ENCODE peak calls at places on chromosomes 16 and 17, in five cellular contexts. Z, J, V, C and D are unnamed samples.
A peak's percentile ranks its signal among the peaks of the same experiment; 100 is the strongest.

GRCh38 chr17:45332989-45333701 is 16.3 kb upstream of the MAP3K14 start:
- DNase-seq in J (no peak), C (no peak), V (no peak), Z (peak; percentile 71), D (no peak)

GRCh38 chr17:34781571-34782108 is 179.6 kb downstream of the CCT6B start:
- DNase-seq in C (peak; percentile 1), J (no peak), Z (no peak), V (no peak), D (no peak)

GRCh38 chr16:75351183-75351582 is 82.1 kb downstream of the CFDP1 start:
- DNase-seq in J (no peak), Z (no peak), C (peak; percentile 80), V (peak; percentile 59), D (peak; percentile 37)

GRCh38 chr16:71846443-71846842 is 667 bp downstream of the ATXN1L start:
- DNase-seq in V (peak; percentile 13), J (no peak), C (peak; percentile 21), Z (no peak), D (no peak)

GRCh38 chr17:50909765-50910661 is 43.9 kb upstream of the TOB1 start:
- DNase-seq in C (no peak), Z (no peak), J (no peak), V (no peak), D (no peak)

GRCh38 chr17:28743243-28744103 is at the start of gene TRAF4:
- DNase-seq in V (peak; percentile 82), Z (no peak), C (peak; percentile 79), J (peak; percentile 79), D (no peak)

GRCh38 chr16:89314357-89314756 is 96.9 kb downstream of the ZNF778 start:
- DNase-seq in V (no peak), C (no peak), J (no peak), Z (no peak), D (no peak)

GRCh38 chr16:88692861-88693260 is 6.6 kb upstream of the SNAI3 start:
- DNase-seq in C (no peak), Z (no peak), V (no peak), J (no peak), D (no peak)

GRCh38 chr17:81900181-81900820 is 1.7 kb upstream of the NPB start:
- DNase-seq in V (no peak), J (no peak), Z (no peak), C (no peak), D (no peak)

GRCh38 chr16:14050297-14051027 is 20.7 kb upstream of the MRTFB start:
- DNase-seq in J (no peak), V (peak; percentile 37), C (no peak), Z (no peak), D (no peak)

GRCh38 chr17:7833011-7833794 is 814 bp upstream of the KDM6B start:
- DNase-seq in J (no peak), Z (peak; percentile 77), C (no peak), V (no peak), D (no peak)

GRCh38 chr16:986925-987581 is 5.5 kb downstream of the SOX8 start:
- DNase-seq in J (no peak), V (no peak), Z (no peak), C (no peak), D (no peak)

GRCh38 chr17:50052241-50052788 is 3.6 kb upstream of the ITGA3 start:
- DNase-seq in C (no peak), Z (no peak), V (no peak), J (no peak), D (no peak)

GRCh38 chr16:68737730-68738590 is 868 bp downstream of the CDH1 start:
- DNase-seq in J (no peak), V (peak; percentile 70), Z (no peak), C (no peak), D (no peak)

GRCh38 chr17:56779898-56780777 is 53.6 kb downstream of the C17orf67 start:
- DNase-seq in J (peak; percentile 78), C (peak; percentile 44), Z (peak; percentile 79), V (peak; percentile 78), D (no peak)

GRCh38 chr17:6505425-6506142 is 50.8 kb downstream of the PITPNM3 start:
- DNase-seq in J (no peak), V (no peak), C (peak; percentile 18), Z (peak; percentile 56), D (no peak)

GRCh38 chr17:79836952-79837887 is 2.0 kb downstream of the CBX4 start:
- DNase-seq in J (peak; percentile 81), V (peak; percentile 88), C (peak; percentile 64), Z (no peak), D (no peak)

GRCh38 chr16:11725457-11725856 is 17.2 kb downstream of the TXNDC11 start:
- DNase-seq in C (no peak), Z (no peak), J (no peak), V (no peak), D (no peak)

GRCh38 chr16:48632137-48632774 is 22.3 kb upstream of the N4BP1 start:
- DNase-seq in C (no peak), V (no peak), J (no peak), Z (peak; percentile 47), D (no peak)

GRCh38 chr17:45019177-45019711 is 32.2 kb downstream of the DCAKD start:
- DNase-seq in J (peak; percentile 60), V (no peak), Z (no peak), C (peak; percentile 23), D (no peak)

GRCh38 chr16:24075929-24076716 is 180.0 kb upstream of the CACNG3 start:
- DNase-seq in J (no peak), C (no peak), V (peak; percentile 16), Z (no peak), D (no peak)

GRCh38 chr17:48564200-48565023 is 13.7 kb downstream of the HOXB4 start:
- DNase-seq in V (peak; percentile 24), C (no peak), J (no peak), Z (no peak), D (no peak)

GRCh38 chr16:57187508-57187854 is 1.4 kb downstream of the RSPRY1 start:
- DNase-seq in Z (no peak), C (no peak), J (no peak), V (no peak), D (no peak)

GRCh38 chr17:61393550-61393903 is 6.1 kb upstream of the TBX2 start:
- DNase-seq in C (no peak), Z (no peak), J (no peak), V (peak; percentile 13), D (no peak)

GRCh38 chr16:66469932-66470546 is 42.9 kb downstream of the BEAN1 start:
- DNase-seq in Z (peak; percentile 47), V (no peak), J (no peak), C (no peak), D (no peak)

GRCh38 chr16:66467611-66468010 is 40.5 kb downstream of the BEAN1 start:
- DNase-seq in J (no peak), V (no peak), C (no peak), Z (peak; percentile 62), D (no peak)

GRCh38 chr16:66468321-66468965 is 41.3 kb downstream of the BEAN1 start:
- DNase-seq in V (no peak), C (no peak), J (no peak), Z (peak; percentile 50), D (no peak)

GRCh38 chr16:66470556-66470955 is 43.5 kb downstream of the BEAN1 start:
- DNase-seq in C (no peak), V (no peak), Z (peak; percentile 47), J (no peak), D (no peak)

DNA sequence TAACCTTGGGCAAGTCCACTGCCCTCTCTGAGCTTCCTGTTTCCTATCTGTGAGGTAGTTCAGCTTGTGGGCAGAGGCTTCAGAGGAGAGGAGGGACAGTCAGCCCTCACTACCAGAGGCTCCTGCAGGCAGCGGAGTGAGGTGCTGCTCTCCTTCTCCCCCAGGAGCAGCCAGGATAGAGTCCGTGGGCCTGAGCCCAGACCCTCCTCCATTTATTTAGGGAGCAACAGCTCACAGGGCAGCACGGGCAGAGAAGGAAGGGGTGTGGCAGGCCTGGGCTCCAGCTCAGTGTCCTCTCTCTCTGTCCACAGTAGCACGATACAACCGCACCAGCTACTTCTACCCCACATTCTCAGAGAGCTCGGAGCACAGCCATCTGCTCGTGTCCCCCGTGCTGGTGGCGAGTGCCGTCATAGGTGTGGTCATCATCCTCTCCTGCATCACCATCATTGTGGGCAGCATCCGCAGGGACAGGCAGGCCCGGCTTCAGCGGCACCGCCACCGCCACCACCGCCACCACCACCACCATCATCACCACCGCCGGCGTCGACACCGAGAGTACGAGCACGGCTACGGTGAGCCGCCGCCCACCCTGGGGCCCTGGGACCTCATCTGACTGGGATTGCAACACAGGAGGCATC is 42.3 kb downstream of the BEAN1 start:
- DNase-seq in V (no peak), J (no peak), Z (peak; percentile 16), C (no peak), D (no peak)
- H3K4me3 ChIP-seq in V (no peak overlapping the region), J (no peak overlapping the region), Z (no peak overlapping the region), C (no peak overlapping the region), D (no peak overlapping the region)

GRCh38 chr17:12665263-12666210 is at the start of gene MYOCD:
- DNase-seq in Z (peak; percentile 86), V (no peak), C (no peak), J (peak; percentile 46), D (peak; percentile 19)
- TF ChIP-seq CTCF in Z (no peak), V (no peak), C (no peak), J (no peak), D (no peak)

DNA sequence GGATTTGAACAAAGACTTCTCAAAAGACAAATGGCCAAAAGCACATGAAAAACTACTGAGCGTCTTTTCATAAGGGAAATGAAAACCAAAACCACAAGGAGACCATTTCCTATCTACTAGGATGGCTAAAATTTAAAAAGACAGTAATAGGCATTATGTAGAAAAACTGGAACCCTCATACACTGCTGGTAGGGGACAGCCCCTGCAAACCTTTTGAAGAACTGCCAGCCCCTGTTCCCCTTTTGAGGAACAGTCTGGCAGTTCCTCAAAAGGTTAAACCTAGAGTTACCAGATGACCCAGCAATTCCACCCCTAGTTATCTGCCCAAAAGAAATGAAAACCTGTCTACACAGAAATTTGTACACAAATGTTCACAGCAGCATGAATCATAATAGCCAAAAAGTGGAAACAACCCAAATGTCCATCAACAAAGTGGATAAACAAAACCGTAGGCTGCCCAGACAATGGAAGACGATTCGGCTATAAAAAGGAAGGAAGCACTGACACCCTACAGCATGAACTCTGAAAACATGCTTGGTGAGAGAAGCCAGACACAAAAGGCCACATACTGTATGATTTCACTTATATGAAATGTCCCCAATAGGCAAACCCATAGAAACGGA is 22.9 kb downstream of the CDIP1 start:
- DNase-seq in J (no peak), C (no peak), Z (no peak), V (no peak), D (no peak)
- H3K4me3 ChIP-seq in J (no peak overlapping the region), C (no peak overlapping the region), Z (no peak overlapping the region), V (no peak overlapping the region), D (no peak overlapping the region)

GRCh38 chr17:17215575-17215974 is 9.4 kb upstream of the PLD6 start:
- DNase-seq in V (no peak), Z (no peak), J (no peak), C (no peak), D (no peak)

GRCh38 chr17:17216236-17216635 is 10.1 kb upstream of the PLD6 start:
- DNase-seq in C (no peak), Z (no peak), V (no peak), J (no peak), D (no peak)

GRCh38 chr17:17214646-17215436 is 8.7 kb upstream of the PLD6 start:
- DNase-seq in V (no peak), Z (no peak), J (no peak), C (no peak), D (no peak)

GRCh38 chr17:17213775-17214174 is 7.6 kb upstream of the PLD6 start:
- DNase-seq in C (no peak), J (no peak), Z (no peak), V (no peak), D (no peak)

DNA sequence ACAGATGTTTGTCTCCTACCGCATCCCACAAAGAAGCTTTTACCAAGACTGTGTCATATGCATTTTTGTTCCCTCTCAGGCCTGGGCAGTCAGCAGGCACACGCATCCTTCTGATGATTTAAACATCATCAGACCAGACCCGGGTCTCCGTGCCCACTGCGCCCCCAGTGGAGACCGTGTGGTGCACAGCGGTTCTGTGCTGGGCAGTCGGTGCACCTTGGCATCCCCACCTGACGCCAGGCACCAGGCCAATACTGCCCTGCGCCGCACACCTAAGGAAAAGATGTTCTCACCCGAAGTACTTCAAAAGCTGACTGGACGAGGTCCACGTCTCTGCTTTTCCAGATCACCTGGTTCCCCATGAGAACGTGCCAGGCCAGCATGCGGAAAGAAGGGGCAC is 10.6 kb upstream of the PLD6 start:
- DNase-seq in V (no peak), C (no peak), Z (no peak), J (no peak), D (no peak)
- TF ChIP-seq CTCF in V (peak; percentile 28), C (no peak), Z (no peak), J (no peak), D (no peak)